ENCODE peak calls at places on chromosomes 12 and 14, in six cellular contexts. One of them, this sample, is unnamed.

GRCh38 chr14:95361373-95362179 is 41.9 kb upstream of the CLMN start:
- DNase-seq in GM12892: peak; percentile 63
- DNase-seq in A172: no peak
- DNase-seq in NCI-H510A: no peak
- DNase-seq in activated naive CD8-positive, alpha-beta T cell treated with anti-CD3 and anti-CD28 coated beads for 36 hours: peak; percentile 40
- DNase-seq in body of pancreas: peak; percentile 72
- DNase-seq in this sample: no peak

GRCh38 chr14:94132285-94132887 is 3.0 kb upstream of the IFI27L2 start:
- DNase-seq in GM12892: no peak
- DNase-seq in A172: peak; percentile 67
- DNase-seq in NCI-H510A: peak; percentile 25
- DNase-seq in activated naive CD8-positive, alpha-beta T cell treated with anti-CD3 and anti-CD28 coated beads for 36 hours: peak; percentile 52
- DNase-seq in body of pancreas: peak; percentile 62
- DNase-seq in this sample: no peak

GRCh38 chr12:49673446-49674317 is 33.5 kb downstream of the FMNL3 start:
- DNase-seq in GM12892: no peak
- DNase-seq in A172: peak; percentile 79
- DNase-seq in NCI-H510A: peak; percentile 74
- DNase-seq in activated naive CD8-positive, alpha-beta T cell treated with anti-CD3 and anti-CD28 coated beads for 36 hours: no peak
- DNase-seq in body of pancreas: peak; percentile 86
- DNase-seq in this sample: peak; percentile 76

GRCh38 chr12:65611396-65611795 is 212.9 kb upstream of the HMGA2 start:
- DNase-seq in GM12892: no peak
- DNase-seq in A172: no peak
- DNase-seq in NCI-H510A: no peak
- DNase-seq in activated naive CD8-positive, alpha-beta T cell treated with anti-CD3 and anti-CD28 coated beads for 36 hours: no peak
- DNase-seq in body of pancreas: no peak
- DNase-seq in this sample: no peak

GRCh38 chr14:74584966-74585365 is 27.1 kb downstream of the LTBP2 start:
- DNase-seq in GM12892: no peak
- DNase-seq in A172: no peak
- DNase-seq in NCI-H510A: no peak
- DNase-seq in activated naive CD8-positive, alpha-beta T cell treated with anti-CD3 and anti-CD28 coated beads for 36 hours: no peak
- DNase-seq in body of pancreas: no peak
- DNase-seq in this sample: no peak

GRCh38 chr14:24952851-24953666 is 96.9 kb downstream of the STXBP6 start:
- DNase-seq in GM12892: no peak
- DNase-seq in A172: no peak
- DNase-seq in NCI-H510A: no peak
- DNase-seq in activated naive CD8-positive, alpha-beta T cell treated with anti-CD3 and anti-CD28 coated beads for 36 hours: no peak
- DNase-seq in body of pancreas: no peak
- DNase-seq in this sample: no peak

GRCh38 chr12:101823039-101823438 is 7.7 kb downstream of the GNPTAB start:
- DNase-seq in GM12892: no peak
- DNase-seq in A172: no peak
- DNase-seq in NCI-H510A: no peak
- DNase-seq in activated naive CD8-positive, alpha-beta T cell treated with anti-CD3 and anti-CD28 coated beads for 36 hours: no peak
- DNase-seq in body of pancreas: no peak
- DNase-seq in this sample: no peak

GRCh38 chr14:51356381-51356780 is 116.3 kb downstream of the TMX1 start:
- DNase-seq in GM12892: no peak
- DNase-seq in A172: no peak
- DNase-seq in NCI-H510A: no peak
- DNase-seq in activated naive CD8-positive, alpha-beta T cell treated with anti-CD3 and anti-CD28 coated beads for 36 hours: no peak
- DNase-seq in body of pancreas: no peak
- DNase-seq in this sample: no peak

GRCh38 chr14:50984061-50984710 is 39.9 kb upstream of the PYGL start:
- DNase-seq in GM12892: no peak
- DNase-seq in A172: no peak
- DNase-seq in NCI-H510A: no peak
- DNase-seq in activated naive CD8-positive, alpha-beta T cell treated with anti-CD3 and anti-CD28 coated beads for 36 hours: no peak
- DNase-seq in body of pancreas: no peak
- DNase-seq in this sample: no peak

GRCh38 chr14:95242870-95243269 is 76.8 kb downstream of the CLMN start:
- DNase-seq in GM12892: no peak
- DNase-seq in A172: no peak
- DNase-seq in NCI-H510A: no peak
- DNase-seq in activated naive CD8-positive, alpha-beta T cell treated with anti-CD3 and anti-CD28 coated beads for 36 hours: no peak
- DNase-seq in body of pancreas: no peak
- DNase-seq in this sample: no peak

GRCh38 chr14:99191663-99192621 is 80.1 kb downstream of the BCL11B start:
- DNase-seq in GM12892: no peak
- DNase-seq in A172: peak; percentile 27
- DNase-seq in NCI-H510A: no peak
- DNase-seq in activated naive CD8-positive, alpha-beta T cell treated with anti-CD3 and anti-CD28 coated beads for 36 hours: no peak
- DNase-seq in body of pancreas: peak; percentile 73
- DNase-seq in this sample: peak; percentile 21

GRCh38 chr14:75470238-75470797 is 42.5 kb downstream of the JDP2 start:
- DNase-seq in GM12892: no peak
- DNase-seq in A172: no peak
- DNase-seq in NCI-H510A: no peak
- DNase-seq in activated naive CD8-positive, alpha-beta T cell treated with anti-CD3 and anti-CD28 coated beads for 36 hours: no peak
- DNase-seq in body of pancreas: peak; percentile 45
- DNase-seq in this sample: no peak

GRCh38 chr12:112823582-112824149 is 32.1 kb downstream of the RPH3A start:
- DNase-seq in GM12892: no peak
- DNase-seq in A172: no peak
- DNase-seq in NCI-H510A: no peak
- DNase-seq in activated naive CD8-positive, alpha-beta T cell treated with anti-CD3 and anti-CD28 coated beads for 36 hours: no peak
- DNase-seq in body of pancreas: no peak
- DNase-seq in this sample: no peak

GRCh38 chr14:74882103-74882920 is 596 bp downstream of the DLST start:
- DNase-seq in GM12892: peak; percentile 46
- DNase-seq in A172: peak; percentile 2
- DNase-seq in NCI-H510A: no peak
- DNase-seq in activated naive CD8-positive, alpha-beta T cell treated with anti-CD3 and anti-CD28 coated beads for 36 hours: peak; percentile 63
- DNase-seq in body of pancreas: peak; percentile 40
- DNase-seq in this sample: no peak

GRCh38 chr14:21395450-21395849 is 11.6 kb upstream of the SUPT16H start:
- DNase-seq in GM12892: no peak
- DNase-seq in A172: no peak
- DNase-seq in NCI-H510A: no peak
- DNase-seq in activated naive CD8-positive, alpha-beta T cell treated with anti-CD3 and anti-CD28 coated beads for 36 hours: no peak
- DNase-seq in body of pancreas: no peak
- DNase-seq in this sample: no peak

GRCh38 chr12:127054531-127054930 is 1212.4 kb upstream of the TMEM132C start:
- DNase-seq in GM12892: no peak
- DNase-seq in A172: peak; percentile 53
- DNase-seq in NCI-H510A: no peak
- DNase-seq in activated naive CD8-positive, alpha-beta T cell treated with anti-CD3 and anti-CD28 coated beads for 36 hours: no peak
- DNase-seq in body of pancreas: no peak
- DNase-seq in this sample: no peak

GRCh38 chr12:13080276-13080675 is 23.2 kb downstream of the GSG1 start:
- DNase-seq in GM12892: no peak
- DNase-seq in A172: no peak
- DNase-seq in NCI-H510A: no peak
- DNase-seq in activated naive CD8-positive, alpha-beta T cell treated with anti-CD3 and anti-CD28 coated beads for 36 hours: no peak
- DNase-seq in body of pancreas: no peak
- DNase-seq in this sample: no peak

GRCh38 chr14:65211341-65211987 is 109.1 kb upstream of the MAX start:
- DNase-seq in GM12892: no peak
- DNase-seq in A172: peak; percentile 19
- DNase-seq in NCI-H510A: no peak
- DNase-seq in activated naive CD8-positive, alpha-beta T cell treated with anti-CD3 and anti-CD28 coated beads for 36 hours: no peak
- DNase-seq in body of pancreas: no peak
- DNase-seq in this sample: no peak

GRCh38 chr12:57940052-57940914 is 1.1 kb upstream of the ATP23 start:
- DNase-seq in GM12892: no peak
- DNase-seq in A172: no peak
- DNase-seq in NCI-H510A: no peak
- DNase-seq in activated naive CD8-positive, alpha-beta T cell treated with anti-CD3 and anti-CD28 coated beads for 36 hours: no peak
- DNase-seq in body of pancreas: no peak
- DNase-seq in this sample: no peak

GRCh38 chr14:84323963-84324362 is 1206.0 kb upstream of the FLRT2 start:
- DNase-seq in GM12892: no peak
- DNase-seq in A172: no peak
- DNase-seq in NCI-H510A: no peak
- DNase-seq in activated naive CD8-positive, alpha-beta T cell treated with anti-CD3 and anti-CD28 coated beads for 36 hours: no peak
- DNase-seq in body of pancreas: no peak
- DNase-seq in this sample: no peak

GRCh38 chr14:102821252-102821651 is 44.0 kb downstream of the TRAF3 start:
- DNase-seq in GM12892: no peak
- DNase-seq in A172: no peak
- DNase-seq in NCI-H510A: no peak
- DNase-seq in activated naive CD8-positive, alpha-beta T cell treated with anti-CD3 and anti-CD28 coated beads for 36 hours: no peak
- DNase-seq in body of pancreas: no peak
- DNase-seq in this sample: no peak

GRCh38 chr14:78567343-78567742 is 397.2 kb downstream of the NRXN3 start:
- DNase-seq in GM12892: no peak
- DNase-seq in A172: peak; percentile 0
- DNase-seq in NCI-H510A: no peak
- DNase-seq in activated naive CD8-positive, alpha-beta T cell treated with anti-CD3 and anti-CD28 coated beads for 36 hours: no peak
- DNase-seq in body of pancreas: no peak
- DNase-seq in this sample: no peak

GRCh38 chr12:129607293-129607692 is 296.5 kb downstream of the TMEM132D start:
- DNase-seq in GM12892: no peak
- DNase-seq in A172: peak; percentile 1
- DNase-seq in NCI-H510A: no peak
- DNase-seq in activated naive CD8-positive, alpha-beta T cell treated with anti-CD3 and anti-CD28 coated beads for 36 hours: no peak
- DNase-seq in body of pancreas: no peak
- DNase-seq in this sample: no peak

GRCh38 chr14:104271394-104271793 is 133.0 kb downstream of the KIF26A start:
- DNase-seq in GM12892: no peak
- DNase-seq in A172: no peak
- DNase-seq in NCI-H510A: no peak
- DNase-seq in activated naive CD8-positive, alpha-beta T cell treated with anti-CD3 and anti-CD28 coated beads for 36 hours: no peak
- DNase-seq in body of pancreas: no peak
- DNase-seq in this sample: no peak

GRCh38 chr14:104171029-104171697 is 32.8 kb downstream of the KIF26A start:
- DNase-seq in GM12892: no peak
- DNase-seq in A172: no peak
- DNase-seq in NCI-H510A: no peak
- DNase-seq in activated naive CD8-positive, alpha-beta T cell treated with anti-CD3 and anti-CD28 coated beads for 36 hours: no peak
- DNase-seq in body of pancreas: peak; percentile 64
- DNase-seq in this sample: no peak

GRCh38 chr14:68654471-68654941 is 138.4 kb downstream of the ZFP36L1 start:
- DNase-seq in GM12892: no peak
- DNase-seq in A172: no peak
- DNase-seq in NCI-H510A: no peak
- DNase-seq in activated naive CD8-positive, alpha-beta T cell treated with anti-CD3 and anti-CD28 coated beads for 36 hours: no peak
- DNase-seq in body of pancreas: no peak
- DNase-seq in this sample: no peak

GRCh38 chr14:99774526-99775307 is 18.5 kb upstream of the EML1 start:
- DNase-seq in GM12892: no peak
- DNase-seq in A172: no peak
- DNase-seq in NCI-H510A: no peak
- DNase-seq in activated naive CD8-positive, alpha-beta T cell treated with anti-CD3 and anti-CD28 coated beads for 36 hours: no peak
- DNase-seq in body of pancreas: no peak
- DNase-seq in this sample: no peak

GRCh38 chr12:94603434-94604068 is 46.8 kb downstream of the TMCC3 start:
- DNase-seq in GM12892: no peak
- DNase-seq in A172: peak; percentile 30
- DNase-seq in NCI-H510A: no peak
- DNase-seq in activated naive CD8-positive, alpha-beta T cell treated with anti-CD3 and anti-CD28 coated beads for 36 hours: peak; percentile 34
- DNase-seq in body of pancreas: peak; percentile 52
- DNase-seq in this sample: no peak

GRCh38 chr12:78721906-78722305 is 142.7 kb upstream of the SYT1 start:
- DNase-seq in GM12892: no peak
- DNase-seq in A172: no peak
- DNase-seq in NCI-H510A: no peak
- DNase-seq in activated naive CD8-positive, alpha-beta T cell treated with anti-CD3 and anti-CD28 coated beads for 36 hours: no peak
- DNase-seq in body of pancreas: no peak
- DNase-seq in this sample: no peak

GRCh38 chr14:77059276-77059934 is 30.9 kb upstream of the IRF2BPL start:
- DNase-seq in GM12892: no peak
- DNase-seq in A172: peak; percentile 80
- DNase-seq in NCI-H510A: peak; percentile 67
- DNase-seq in activated naive CD8-positive, alpha-beta T cell treated with anti-CD3 and anti-CD28 coated beads for 36 hours: no peak
- DNase-seq in body of pancreas: no peak
- DNase-seq in this sample: peak; percentile 95

GRCh38 chr14:104886690-104887622 is 21.9 kb downstream of the CEP170B start:
- DNase-seq in GM12892: no peak
- DNase-seq in A172: no peak
- DNase-seq in NCI-H510A: no peak
- DNase-seq in activated naive CD8-positive, alpha-beta T cell treated with anti-CD3 and anti-CD28 coated beads for 36 hours: no peak
- DNase-seq in body of pancreas: peak; percentile 10
- DNase-seq in this sample: no peak

GRCh38 chr14:23121401-23121800 is 2.3 kb upstream of the CEBPE start:
- DNase-seq in GM12892: no peak
- DNase-seq in A172: peak; percentile 58
- DNase-seq in NCI-H510A: no peak
- DNase-seq in activated naive CD8-positive, alpha-beta T cell treated with anti-CD3 and anti-CD28 coated beads for 36 hours: no peak
- DNase-seq in body of pancreas: peak; percentile 25
- DNase-seq in this sample: no peak

This sample was measured in HFF-Myc.